ENCODE peak calls at places on chromosomes 2 and 18, in four cellular contexts. Q is NCI-H69; O is fibroblast of the aortic adventitia; P is activated CD8-positive, alpha-beta T cell treated with anti-CD3 and anti-CD28 coated beads, Interleukin-2, amount 10 ng/mL, durations not matched to agents 7 days and 5 days. X is an unnamed sample.

GRCh38 chr2:185990861-185991525 is 252.4 kb downstream of the FSIP2 start:
- DNase-seq in Q (no peak), O (no peak), P (no peak), X (no peak)

GRCh38 chr2:234550056-234550455 is 53.2 kb upstream of the ARL4C start:
- DNase-seq in Q (no peak), O (no peak), P (no peak), X (no peak)

GRCh38 chr2:40421643-40422297 is 30.1 kb downstream of the SLC8A1 start:
- DNase-seq in Q (peak), O (peak), P (no peak), X (no peak)

GRCh38 chr2:27627963-27628766 is 647 bp downstream of the CCDC121 start:
- DNase-seq in Q (peak), O (peak), P (no peak), X (peak)

GRCh38 chr2:5995832-5996231 is 303.6 kb downstream of the SOX11 start:
- DNase-seq in Q (no peak), O (no peak), P (no peak), X (no peak)

GRCh38 chr2:11224887-11225286 is 69.6 kb downstream of the SLC66A3 start:
- DNase-seq in Q (no peak), O (no peak), P (no peak), X (no peak)

GRCh38 chr18:80119111-80119510 is 10.0 kb downstream of the ADNP2 start:
- DNase-seq in Q (peak), O (no peak), P (no peak), X (no peak)

GRCh38 chr2:180604077-180604476 is 376.3 kb upstream of the UBE2E3 start:
- DNase-seq in Q (peak), O (peak), P (peak), X (peak)

GRCh38 chr2:146450131-146450530 is 1394.7 kb upstream of the ACVR2A start:
- DNase-seq in Q (no peak), O (no peak), P (no peak), X (no peak)

GRCh38 chr2:241755166-241755565 is 20.7 kb downstream of the D2HGDH start:
- DNase-seq in Q (no peak), O (no peak), P (no peak), X (no peak)

GRCh38 chr2:39448169-39448502 is 11.1 kb upstream of the MAP4K3 start:
- DNase-seq in Q (no peak), O (no peak), P (no peak), X (no peak)

GRCh38 chr2:924202-924601 is 26.4 kb upstream of the SNTG2 start:
- DNase-seq in Q (no peak), O (no peak), P (no peak), X (no peak)

GRCh38 chr2:214604861-214605260 is 194.0 kb downstream of the VWC2L start:
- DNase-seq in Q (no peak), O (no peak), P (no peak), X (no peak)

GRCh38 chr2:159904565-159905281 is 106.7 kb upstream of the CD302 start:
- DNase-seq in Q (no peak), O (no peak), P (peak), X (peak)

GRCh38 chr2:172438741-172439508 is 11.5 kb downstream of the ITGA6 start:
- DNase-seq in Q (no peak), O (peak), P (no peak), X (peak)

GRCh38 chr18:48297139-48297538 is 112.0 kb downstream of the ZBTB7C start:
- DNase-seq in Q (peak), O (no peak), P (no peak), X (peak)

GRCh38 chr2:170492010-170492409 is 223.1 kb upstream of the SP5 start:
- DNase-seq in Q (no peak), O (no peak), P (no peak), X (no peak)

GRCh38 chr2:201628545-201628944 is 14.8 kb downstream of the TMEM237 start:
- DNase-seq in Q (no peak), O (no peak), P (no peak), X (no peak)

GRCh38 chr2:84805250-84805917 is 75.5 kb downstream of the TRABD2A start:
- DNase-seq in Q (no peak), O (peak), P (no peak), X (no peak)

GRCh38 chr18:78601349-78601748 is 378.3 kb upstream of the SALL3 start:
- DNase-seq in Q (no peak), O (no peak), P (no peak), X (no peak)

GRCh38 chr2:233556756-233557736 is 9.5 kb downstream of the USP40 start:
- DNase-seq in Q (no peak), O (peak), P (peak), X (peak)

GRCh38 chr2:54015809-54016703 is 45.3 kb upstream of the PSME4 start:
- DNase-seq in Q (peak), O (peak), P (no peak), X (peak)

GRCh38 chr2:6940820-6941219 is 23.6 kb downstream of the RNF144A start:
- DNase-seq in Q (peak), O (no peak), P (no peak), X (no peak)

GRCh38 chr18:72768681-72769229 is 99.0 kb downstream of the NETO1 start:
- DNase-seq in Q (peak), O (no peak), P (no peak), X (peak)

GRCh38 chr2:200422532-200423262 is 87.2 kb downstream of the KCTD18 start:
- DNase-seq in Q (no peak), O (no peak), P (no peak), X (no peak)

GRCh38 chr18:5543854-5544389 is at the start of gene EPB41L3:
- DNase-seq in Q (peak), O (no peak), P (no peak), X (peak)

X was measured in DMS53.